ENCODE peak calls at places on chromosomes 13 and 19, in four cellular contexts. T, R, W and A are unnamed samples.

GRCh38 chr19:16041571-16042386 is 34.5 kb upstream of the TPM4 start:
- DNase-seq in T (peak), R (peak), W (peak), A (peak)

GRCh38 chr13:49869514-49869913 is 66.6 kb downstream of the SPRYD7 start:
- DNase-seq in T (no peak), R (no peak), W (peak), A (no peak)

GRCh38 chr13:110425444-110425780 is 118.3 kb downstream of the COL4A2 start:
- DNase-seq in T (no peak), R (no peak), W (peak), A (peak)

GRCh38 chr13:106630162-106630561 is 62.2 kb upstream of the ARGLU1 start:
- DNase-seq in T (no peak), R (no peak), W (no peak), A (no peak)

GRCh38 chr19:3263866-3264265 is 39.4 kb downstream of the CELF5 start:
- DNase-seq in T (no peak), R (no peak), W (no peak), A (no peak)

GRCh38 chr13:39767791-39768564 is 112.5 kb downstream of the COG6 start:
- DNase-seq in T (no peak), R (no peak), W (no peak), A (no peak)

GRCh38 chr19:55681131-55682087 is 6.4 kb downstream of the EPN1 start:
- DNase-seq in T (no peak), R (no peak), W (no peak), A (no peak)

GRCh38 chr19:17999685-18000479 is 8.1 kb upstream of the ARRDC2 start:
- DNase-seq in T (peak), R (no peak), W (no peak), A (peak)

GRCh38 chr13:98752111-98752941 is at the start of gene SLC15A1:
- DNase-seq in T (no peak), R (no peak), W (no peak), A (no peak)

GRCh38 chr13:75473472-75473871 is 8.5 kb downstream of the TBC1D4 start:
- DNase-seq in T (no peak), R (no peak), W (no peak), A (no peak)

GRCh38 chr19:33268162-33268991 is 34.0 kb downstream of the CEBPA start:
- DNase-seq in T (peak), R (no peak), W (no peak), A (no peak)

GRCh38 chr13:48733739-48734329 is 80.1 kb downstream of the CYSLTR2 start:
- DNase-seq in T (no peak), R (no peak), W (no peak), A (no peak)

GRCh38 chr19:16078759-16079707 is 2.7 kb downstream of the TPM4 start:
- DNase-seq in T (peak), R (peak), W (peak), A (no peak)

GRCh38 chr19:49335071-49335783 is at the start of gene CD37:
- DNase-seq in T (peak), R (no peak), W (no peak), A (peak)

GRCh38 chr13:87334176-87334575 is 337.0 kb upstream of the SLITRK5 start:
- DNase-seq in T (no peak), R (no peak), W (no peak), A (no peak)

GRCh38 chr19:39308531-39309304 is 11.9 kb downstream of the LRFN1 start:
- DNase-seq in T (peak), R (no peak), W (no peak), A (no peak)